ENCODE peak calls at places on chromosome X, in nine cellular contexts. W is OCI-LY7, R is PC-3, Z is PC-9, H is hepatocyte, U is GM23248, C is MM.1S, M is SK-N-SH, A is HCT116. I is an unnamed sample. For H3K9me2, H3K9me3 and H3K4me1, the result is how much of the 10 kb centered on the place peaks cover.

GRCh38 chrX:70454441-70455365 is 10.1 kb downstream of the DLG3 start:
- DNase-seq in W (peak), R (peak), Z (peak), H (peak), U (peak), C (peak), M (peak), A (peak), I (peak)

GRCh38 chrX:17778984-17779383 is 41.7 kb downstream of the SCML1 start:
- DNase-seq in W (no peak), R (no peak), Z (no peak), H (no peak), U (no peak), C (no peak), M (no peak), A (no peak), I (no peak)

GRCh38 chrX:107731831-107732502 is 43.6 kb downstream of the TSC22D3 start:
- DNase-seq in W (no peak), R (peak), Z (peak), H (peak), U (peak), C (no peak), M (peak), A (peak), I (no peak)

GRCh38 chrX:68808686-68809357 is 20.0 kb upstream of the EFNB1 start:
- DNase-seq in W (no peak), R (peak), Z (no peak), H (no peak), U (peak), C (no peak), M (peak), A (peak), I (no peak)

GRCh38 chrX:110045988-110046387 is 43.1 kb downstream of the TMEM164 start:
- DNase-seq in W (no peak), R (peak), Z (no peak), H (peak), U (no peak), C (no peak), M (no peak), A (no peak), I (no peak)

GRCh38 chrX:132023117-132023895 is at the start of gene STK26:
- DNase-seq in W (peak), R (peak), Z (peak), H (peak), U (peak), C (peak), M (peak), A (peak), I (peak)

GRCh38 chrX:151830911-151831310 is 81.8 kb upstream of the MAGEA4 start:
- DNase-seq in W (no peak), R (no peak), Z (no peak), H (no peak), U (no peak), C (no peak), M (no peak), A (no peak), I (no peak)

GRCh38 chrX:123993904-123994635 is 32.6 kb downstream of the STAG2 start:
- DNase-seq in W (no peak), R (no peak), Z (no peak), H (no peak), U (no peak), C (no peak), M (no peak), A (no peak), I (no peak)

GRCh38 chrX:130120321-130120731 is 10.0 kb upstream of the ELF4 start:
- DNase-seq in W (peak), R (no peak), Z (no peak), H (peak), U (peak), C (no peak), M (no peak), A (no peak), I (peak)

GRCh38 chrX:33543757-33544156 is 332.4 kb upstream of the DMD start:
- DNase-seq in W (no peak), R (no peak), Z (no peak), H (no peak), U (no peak), C (no peak), M (no peak), A (no peak), I (no peak)

GRCh38 chrX:111431007-111431406 is 19.0 kb upstream of the DCX start:
- DNase-seq in W (no peak), R (no peak), Z (no peak), H (no peak), U (no peak), C (no peak), M (no peak), A (no peak), I (no peak)

GRCh38 chrX:38095971-38096529 is 89.7 kb downstream of the SYTL5 start:
- DNase-seq in W (no peak), R (peak), Z (no peak), H (no peak), U (peak), C (no peak), M (no peak), A (peak), I (no peak)

GRCh38 chrX:118974908-118975671 is 672 bp downstream of the LONRF3 start:
- DNase-seq in W (no peak), R (peak), Z (peak), H (peak), U (peak), C (peak), M (peak), A (no peak), I (no peak)

GRCh38 chrX:154815274-154815818 is 10.1 kb upstream of the MPP1 start:
- DNase-seq in W (no peak), R (no peak), Z (no peak), H (no peak), U (peak), C (no peak), M (no peak), A (no peak), I (no peak)

GRCh38 chrX:16785247-16786138 is 773 bp upstream of the TXLNG start:
- DNase-seq in W (peak), R (peak), Z (no peak), H (peak), U (peak), C (peak), M (peak), A (no peak), I (peak)

GRCh38 chrX:78839711-78840110 is 92.2 kb downstream of the LPAR4 start:
- DNase-seq in W (no peak), R (peak), Z (no peak), H (no peak), U (no peak), C (no peak), M (no peak), A (no peak), I (no peak)

GRCh38 chrX:101931104-101931493 is 728 bp downstream of the ZMAT1 start:
- DNase-seq in W (no peak), R (no peak), Z (no peak), H (no peak), U (no peak), C (no peak), M (peak), A (no peak), I (peak)

GRCh38 chrX:150879855-150880807 is 18.3 kb downstream of the CD99L2 start:
- DNase-seq in W (no peak), R (no peak), Z (no peak), H (no peak), U (no peak), C (peak), M (no peak), A (no peak), I (peak)

GRCh38 chrX:120751683-120752082 is 121.8 kb upstream of the C1GALT1C1 start:
- DNase-seq in W (peak), R (no peak), Z (no peak), H (no peak), U (no peak), C (no peak), M (no peak), A (no peak), I (no peak)

GRCh38 chrX:43328358-43328946 is 327.6 kb upstream of the MAOA start:
- DNase-seq in W (peak), R (no peak), Z (no peak), H (peak), U (no peak), C (no peak), M (no peak), A (no peak), I (no peak)

GRCh38 chrX:136784231-136784630 is 3.5 kb upstream of the ARHGEF6 start:
- DNase-seq in W (no peak), R (no peak), Z (no peak), H (no peak), U (no peak), C (no peak), M (no peak), A (no peak), I (no peak)

GRCh38 chrX:13485167-13485566 is 84.2 kb upstream of the EGFL6 start:
- DNase-seq in W (no peak), R (peak), Z (peak), H (no peak), U (no peak), C (no peak), M (no peak), A (no peak), I (no peak)
- H3K9me2 ChIP-seq in W (under half), R (under half), Z (under half), H (under half), U (under half), C (under half), M (under half), A (under half), I (under half)

GRCh38 chrX:1246816-1247215 is 21.8 kb upstream of the CSF2RA start:
- DNase-seq in W (peak), R (peak), Z (peak), H (peak), U (peak), C (peak), M (peak), A (peak), I (peak)
- H3K9me3 ChIP-seq in W (under half), R (under half), Z (under half), H (under half), U (under half), C (under half), M (under half), A (under half), I (under half)

GRCh38 chrX:13323241-13323640 is 3.4 kb upstream of the ATXN3L start:
- DNase-seq in W (no peak), R (no peak), Z (no peak), H (no peak), U (no peak), C (no peak), M (no peak), A (no peak), I (no peak)
- H3K4me1 ChIP-seq in W (under half), R (under half), Z (under half), H (under half), U (under half), C (under half), M (under half), A (under half), I (under half)

GRCh38 chrX:134558133-134558532 is 98.2 kb downstream of the HPRT1 start:
- DNase-seq in W (no peak), R (no peak), Z (no peak), H (no peak), U (no peak), C (no peak), M (no peak), A (no peak), I (no peak)
- H3K9me2 ChIP-seq in W (under half), R (under half), Z (under half), H (under half), U (under half), C (under half), M (under half), A (under half), I (under half)

GRCh38 chrX:18892881-18893280 is 91.0 kb downstream of the PHKA2 start:
- DNase-seq in W (no peak), R (no peak), Z (no peak), H (no peak), U (no peak), C (no peak), M (no peak), A (no peak), I (no peak)
- H3K9me3 ChIP-seq in W (under half), R (under half), Z (under half), H (under half), U (under half), C (under half), M (under half), A (under half), I (under half)

GRCh38 chrX:53260836-53261235 is 20.5 kb downstream of the IQSEC2 start:
- DNase-seq in W (no peak), R (no peak), Z (no peak), H (no peak), U (no peak), C (no peak), M (no peak), A (no peak), I (no peak)
- H3K4me1 ChIP-seq in W (under half), R (under half), Z (under half), H (under half), U (under half), C (under half), M (under half), A (under half), I (under half)

DNA sequence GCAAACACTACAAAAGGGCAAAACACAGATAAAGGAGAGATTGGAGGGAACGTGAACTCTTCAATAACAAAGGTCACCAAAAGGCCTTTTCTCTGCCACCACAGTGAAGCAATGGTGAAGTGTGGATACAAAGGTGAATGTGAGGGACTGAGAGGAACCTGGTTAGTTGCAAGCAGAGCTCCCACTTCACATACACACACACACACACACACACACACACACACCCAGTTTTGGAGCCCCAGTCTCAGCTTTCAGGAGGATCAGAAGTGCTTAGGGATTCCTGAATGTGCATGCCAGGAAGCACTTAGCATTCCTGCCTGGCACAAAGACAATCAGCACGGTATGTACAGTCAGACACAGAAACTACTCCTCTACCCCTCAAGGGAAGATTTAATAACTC is 71.5 kb downstream of the ARHGEF9 start:
- DNase-seq in W (no peak), R (no peak), Z (no peak), H (no peak), U (peak), C (no peak), M (no peak), A (no peak), I (no peak)
- H3K9me2 ChIP-seq in W (under half), R (under half), Z (under half), H (under half), U (under half), C (under half), M (under half), A (under half), I (under half)

GRCh38 chrX:55579115-55579514 is 44.1 kb upstream of the FOXR2 start:
- DNase-seq in W (no peak), R (no peak), Z (no peak), H (no peak), U (no peak), C (no peak), M (no peak), A (no peak), I (no peak)
- H3K9me3 ChIP-seq in W (under half), R (under half), Z (under half), H (under half), U (under half), C (under half), M (under half), A (under half), I (under half)